ENCODE peak calls at places on chromosomes 2 and 18, in four cellular contexts. R is adrenal gland, P is HL-60, Q is upper lobe of right lung. L is an unnamed sample.

GRCh38 chr18:23259701-23260661 is 124.7 kb downstream of the CABLES1 start:
- DNase-seq in R (peak), Q (peak), P (peak), L (peak)

GRCh38 chr2:10814571-10815331 is 2.2 kb upstream of the PDIA6 start:
- DNase-seq in R (no peak), P (no peak), Q (no peak), L (no peak)

GRCh38 chr2:28150994-28151393 is 241.7 kb upstream of the FOSL2 start:
- DNase-seq in P (no peak), Q (no peak), R (no peak), L (no peak)

GRCh38 chr18:48640566-48641270 is 101.9 kb downstream of the CTIF start:
- DNase-seq in P (no peak), Q (peak), R (no peak), L (no peak)

GRCh38 chr2:201909961-201910361 is 103.6 kb downstream of the CDK15 start:
- DNase-seq in R (no peak), Q (no peak), P (peak), L (no peak)

GRCh38 chr18:59631583-59632181 is 65.5 kb downstream of the CCBE1 start:
- DNase-seq in P (no peak), Q (no peak), R (no peak), L (peak)

GRCh38 chr2:241036397-241036963 is 38.1 kb downstream of the SNED1 start:
- DNase-seq in Q (peak), P (no peak), R (no peak), L (no peak)

GRCh38 chr18:13447621-13448020 is 229.1 kb downstream of the LDLRAD4 start:
- DNase-seq in Q (no peak), P (no peak), R (no peak), L (no peak)

GRCh38 chr18:45650321-45650720 is 35.0 kb downstream of the SLC14A2 start:
- DNase-seq in P (no peak), Q (no peak), R (no peak), L (no peak)

GRCh38 chr2:123061534-123061933 is 963.6 kb upstream of the CNTNAP5 start:
- DNase-seq in R (no peak), P (no peak), Q (no peak), L (peak)

GRCh38 chr2:43438858-43439655 is 156.8 kb downstream of the THADA start:
- DNase-seq in P (no peak), R (no peak), Q (no peak), L (no peak)

GRCh38 chr2:158211516-158211915 is 109.8 kb downstream of the UPP2 start:
- DNase-seq in P (no peak), Q (no peak), R (no peak), L (no peak)

GRCh38 chr18:79857082-79857661 is 59.4 kb downstream of the KCNG2 start:
- DNase-seq in R (no peak), P (no peak), Q (peak), L (no peak)

GRCh38 chr2:150698016-150698661 is 210.7 kb upstream of the RND3 start:
- DNase-seq in Q (no peak), R (no peak), P (no peak), L (no peak)

GRCh38 chr18:61817086-61817485 is 75.7 kb downstream of the RNF152 start:
- DNase-seq in Q (no peak), P (no peak), R (no peak), L (no peak)

GRCh38 chr2:73827018-73827417 is 1.7 kb upstream of the STAMBP start:
- DNase-seq in P (no peak), R (no peak), Q (no peak), L (no peak)

GRCh38 chr18:28382215-28382879 is 205.4 kb upstream of the CDH2 start:
- DNase-seq in Q (no peak), P (no peak), R (no peak), L (no peak)

GRCh38 chr18:8084160-8084559 is 517.0 kb downstream of the PTPRM start:
- DNase-seq in R (peak), P (peak), Q (no peak), L (peak)

GRCh38 chr2:112959109-112959591 is 18.7 kb upstream of the IL36G start:
- DNase-seq in R (no peak), P (no peak), Q (no peak), L (no peak)
- TF ChIP-seq CTCF in R (no peak), P (no peak), Q (no peak), L (peak)

DNA sequence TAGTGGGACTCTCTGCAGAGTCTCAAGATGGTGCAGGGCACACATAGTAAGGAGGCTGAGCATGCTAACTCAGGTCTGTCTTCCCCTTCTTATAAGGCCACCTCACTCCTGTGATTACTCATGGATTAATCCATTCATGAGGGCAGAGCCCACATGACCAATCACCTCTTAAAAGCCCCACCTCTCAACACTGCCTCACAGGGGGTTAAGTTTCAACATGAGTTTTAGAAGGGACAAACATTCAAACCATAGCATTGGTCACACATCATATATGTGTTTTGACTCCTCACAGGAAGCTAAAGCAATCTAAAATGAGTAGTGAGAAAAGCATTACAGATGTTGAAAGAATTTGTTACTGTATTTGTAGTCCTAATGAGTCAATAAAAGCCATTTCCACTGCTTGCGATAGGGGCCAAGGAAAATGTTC is 57.5 kb downstream of the DTNA start:
- DNase-seq in R (no peak), Q (no peak), P (no peak), L (no peak)
- TF ChIP-seq CTCF in R (no peak), Q (no peak), P (no peak), L (no peak)

GRCh38 chr18:62948788-62949187 is 233.4 kb downstream of the PHLPP1 start:
- DNase-seq in P (no peak), Q (no peak), R (no peak), L (no peak)

GRCh38 chr18:62942578-62942977 is 227.2 kb downstream of the PHLPP1 start:
- DNase-seq in R (no peak), P (no peak), Q (no peak), L (no peak)

GRCh38 chr18:62939925-62940324 is 224.6 kb downstream of the PHLPP1 start:
- DNase-seq in P (no peak), Q (no peak), R (no peak), L (no peak)

GRCh38 chr18:62939433-62939832 is 224.1 kb downstream of the PHLPP1 start:
- DNase-seq in Q (no peak), R (no peak), P (no peak), L (no peak)

DNA sequence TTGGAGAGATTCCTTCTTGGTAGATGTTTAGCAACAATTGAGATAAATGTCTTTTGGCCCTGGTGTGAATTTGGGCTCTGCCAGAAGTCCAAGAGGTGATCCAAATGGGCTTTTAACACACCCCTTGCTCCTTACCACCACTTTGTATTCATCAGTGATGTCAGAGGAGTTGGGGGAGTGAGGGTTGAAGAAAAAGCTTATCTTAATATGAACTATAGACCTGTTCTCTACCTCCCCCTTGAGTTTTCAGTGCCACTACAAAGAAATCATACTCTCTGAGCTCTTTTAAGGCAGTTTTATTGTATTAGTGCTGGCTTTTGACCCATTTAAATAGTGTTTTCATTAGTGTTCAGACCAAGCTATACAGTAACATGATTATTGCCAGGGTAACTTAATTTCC is 229.1 kb downstream of the PHLPP1 start:
- DNase-seq in P (no peak), R (no peak), Q (no peak), L (no peak)
- TF ChIP-seq CTCF in P (no peak), R (no peak), Q (no peak), L (no peak)

DNA sequence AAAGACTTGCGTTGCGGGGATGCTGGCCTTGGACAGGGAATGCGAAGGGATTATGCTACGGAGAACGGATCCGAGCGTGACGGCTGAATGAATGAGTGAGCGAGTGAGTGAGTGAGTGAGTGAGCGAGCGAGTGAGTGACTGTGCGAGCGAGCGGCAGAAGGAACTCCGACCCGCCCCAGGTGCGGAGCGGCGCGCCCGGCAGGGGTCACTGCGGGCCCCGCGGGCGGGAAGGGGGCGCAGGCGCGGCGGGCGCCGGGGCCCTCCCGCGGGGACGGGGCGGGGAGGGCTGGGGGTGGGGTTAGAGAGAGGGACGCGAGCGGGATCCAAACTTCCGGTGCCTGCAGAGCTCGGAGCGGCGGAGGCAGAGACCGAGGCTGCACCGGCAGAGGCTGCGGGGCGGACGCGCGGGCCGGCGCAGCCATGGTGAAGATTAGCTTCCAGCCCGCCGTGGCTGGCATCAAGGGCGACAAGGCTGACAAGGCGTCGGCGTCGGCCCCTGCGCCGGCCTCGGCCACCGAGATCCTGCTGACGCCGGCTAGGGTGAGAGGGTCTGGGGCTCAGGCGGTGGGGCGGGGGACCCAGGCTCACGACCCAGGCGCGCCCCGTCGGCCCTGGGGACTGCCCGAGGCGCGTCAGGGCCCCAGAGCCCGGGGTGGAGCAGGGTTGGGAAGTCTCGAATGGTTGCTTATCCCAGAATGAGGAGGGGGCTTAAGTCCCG is at the start of gene ITM2C:
- DNase-seq in R (peak), Q (peak), P (peak), L (peak)
- TF ChIP-seq CTCF in R (no peak), Q (peak), P (no peak), L (peak)

GRCh38 chr18:71899707-71900483 is 644.2 kb downstream of the CBLN2 start:
- DNase-seq in P (no peak), R (no peak), Q (no peak), L (no peak)
- TF ChIP-seq CTCF in P (no peak), R (no peak), Q (no peak), L (no peak)

DNA sequence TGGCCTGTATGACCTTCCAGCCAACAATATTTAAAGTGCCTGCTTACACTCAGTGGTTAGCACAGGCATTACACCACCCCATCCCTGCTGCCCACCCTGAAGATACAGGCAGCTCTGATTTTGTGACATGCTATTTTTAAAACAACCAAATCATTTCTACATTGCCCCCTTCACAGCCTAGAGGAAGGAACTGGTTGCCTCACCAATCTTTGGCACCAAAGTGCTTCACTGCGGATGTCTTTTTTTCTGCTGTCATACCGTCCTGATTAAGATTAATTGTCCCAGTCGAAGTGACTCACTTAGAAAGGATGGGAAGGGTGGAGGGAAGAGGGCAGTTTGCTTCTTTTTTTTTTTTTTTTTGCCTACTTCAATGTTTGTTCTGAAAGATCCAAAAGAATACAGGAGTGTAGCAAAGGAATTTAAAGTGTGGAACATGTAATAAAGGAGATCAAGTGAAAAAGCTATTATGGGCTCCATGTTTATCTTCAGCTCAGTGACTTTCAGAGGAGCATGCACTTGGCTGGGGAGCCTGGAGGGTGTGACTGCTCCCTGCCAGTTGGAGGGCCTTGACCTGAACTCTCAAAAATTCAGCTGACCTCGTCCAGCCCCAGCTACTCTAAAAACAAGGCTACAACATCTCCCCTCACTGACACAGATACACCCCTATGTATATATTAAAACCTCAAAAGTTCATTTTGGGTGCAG is 501.1 kb upstream of the TNP1 start:
- DNase-seq in R (peak), P (no peak), Q (no peak), L (no peak)
- TF ChIP-seq CTCF in R (no peak), P (no peak), Q (peak), L (no peak)

GRCh38 chr18:41378628-41379027 is 576.4 kb upstream of the PIK3C3 start:
- DNase-seq in P (no peak), R (no peak), Q (no peak), L (no peak)
- TF ChIP-seq CTCF in P (no peak), R (no peak), Q (no peak), L (peak)

DNA sequence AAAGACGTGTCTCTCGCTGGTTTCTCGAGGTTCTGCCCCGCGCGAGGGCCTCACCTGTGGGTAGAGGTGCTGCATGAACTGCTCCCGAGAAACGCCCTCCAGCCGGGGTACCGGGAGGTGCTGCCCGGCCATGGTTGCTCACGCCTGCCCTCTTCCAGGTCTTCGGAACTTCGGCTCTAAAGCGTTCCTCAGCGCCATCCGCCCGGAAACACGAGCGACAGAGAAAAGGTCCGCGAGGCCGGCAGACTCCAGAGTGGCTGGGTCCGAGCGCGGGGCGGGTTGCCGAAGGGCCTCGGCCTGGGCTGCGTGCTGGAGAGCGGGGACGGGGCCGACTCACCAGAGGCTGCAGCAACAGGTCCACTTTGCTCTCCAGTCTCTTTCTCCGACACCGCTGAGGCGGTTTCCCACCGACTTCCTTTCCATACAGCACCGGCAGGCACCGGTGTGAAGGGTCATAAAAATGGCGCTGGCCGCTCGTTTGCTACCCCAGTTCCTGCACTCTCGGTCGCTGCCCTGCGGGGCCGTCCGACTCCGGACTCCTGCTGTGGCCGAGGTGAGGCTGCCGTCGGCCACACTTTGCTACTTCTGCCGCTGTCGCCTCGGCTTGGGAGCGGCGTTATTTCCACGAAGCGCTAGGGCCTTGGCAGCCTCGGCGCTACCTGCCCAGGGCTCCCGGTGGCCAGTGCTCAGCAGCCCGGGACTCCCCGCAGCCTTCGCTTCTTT is at the start of the genes MAIP1 and TYW5:
- DNase-seq in R (peak), Q (peak), P (peak), L (peak)
- TF ChIP-seq CTCF in R (no peak), Q (peak), P (no peak), L (peak)

GRCh38 chr2:203685789-203686433 is 20.5 kb upstream of the CD28 start:
- DNase-seq in Q (no peak), P (no peak), R (no peak), L (no peak)
- TF ChIP-seq CTCF in Q (no peak), P (no peak), R (no peak), L (no peak)

L was measured in neural crest cell.